ENCODE peak calls at places on chromosomes 2 and 18, in eight cellular contexts. D, S, Y, R, I, E, G and P are unnamed samples.

GRCh38 chr2:210460863-210461227 is 15.7 kb downstream of the LANCL1 start:
- DNase-seq in D (no peak), S (no peak), Y (no peak), R (no peak), I (no peak), E (no peak), G (no peak), P (no peak)

GRCh38 chr18:12842459-12843380 is 41.3 kb downstream of the PTPN2 start:
- DNase-seq in D (no peak), S (peak), Y (no peak), R (no peak), I (peak), E (no peak), G (no peak), P (no peak)

GRCh38 chr2:159034728-159035127 is 66.3 kb downstream of the TANC1 start:
- DNase-seq in D (no peak), S (no peak), Y (no peak), R (no peak), I (no peak), E (no peak), G (no peak), P (no peak)

GRCh38 chr2:205957452-205958154 is 128.4 kb downstream of the INO80D start:
- DNase-seq in D (no peak), S (no peak), Y (no peak), R (no peak), I (peak), E (no peak), G (no peak), P (no peak)

GRCh38 chr2:207487650-207488315 is 42.0 kb upstream of the CREB1 start:
- DNase-seq in D (no peak), S (peak), Y (no peak), R (no peak), I (no peak), E (no peak), G (no peak), P (no peak)

GRCh38 chr2:218721488-218721887 is 10.9 kb downstream of the TTLL4 start:
- DNase-seq in D (no peak), S (no peak), Y (no peak), R (no peak), I (no peak), E (no peak), G (no peak), P (no peak)

GRCh38 chr2:100764430-100764829 is 55.5 kb upstream of the NPAS2 start:
- DNase-seq in D (no peak), S (no peak), Y (no peak), R (no peak), I (no peak), E (no peak), G (no peak), P (no peak)

GRCh38 chr2:46487667-46488333 is 8.4 kb downstream of the TMEM247 start:
- DNase-seq in D (no peak), S (peak), Y (no peak), R (peak), I (peak), E (peak), G (peak), P (no peak)

GRCh38 chr2:113858764-113859163 is 31.1 kb upstream of the ACTR3 start:
- DNase-seq in D (no peak), S (peak), Y (no peak), R (no peak), I (no peak), E (no peak), G (no peak), P (no peak)

GRCh38 chr2:15591373-15591691 is 336 bp upstream of the DDX1 start:
- DNase-seq in D (no peak), S (no peak), Y (no peak), R (no peak), I (no peak), E (no peak), G (no peak), P (no peak)

GRCh38 chr18:36461551-36461987 is 164.1 kb downstream of the FHOD3 start:
- DNase-seq in D (no peak), S (peak), Y (no peak), R (no peak), I (no peak), E (no peak), G (no peak), P (no peak)

GRCh38 chr2:96727431-96727830 is 12.4 kb downstream of the LMAN2L start:
- DNase-seq in D (no peak), S (no peak), Y (no peak), R (no peak), I (no peak), E (no peak), G (no peak), P (no peak)

GRCh38 chr2:235366847-235367246 is 127.0 kb upstream of the AGAP1 start:
- DNase-seq in D (no peak), S (no peak), Y (no peak), R (no peak), I (no peak), E (no peak), G (no peak), P (no peak)

GRCh38 chr2:8027387-8027786 is 654.5 kb upstream of the ID2 start:
- DNase-seq in D (no peak), S (no peak), Y (no peak), R (no peak), I (no peak), E (no peak), G (no peak), P (no peak)

GRCh38 chr2:44237221-44237620 is 38.1 kb upstream of the SLC3A1 start:
- DNase-seq in D (no peak), S (no peak), Y (no peak), R (no peak), I (no peak), E (no peak), G (no peak), P (no peak)

GRCh38 chr2:189498205-189498604 is 56.9 kb downstream of the WDR75 start:
- DNase-seq in D (no peak), S (no peak), Y (no peak), R (peak), I (no peak), E (no peak), G (no peak), P (no peak)

GRCh38 chr2:197813093-197813787 is 8.8 kb downstream of the PLCL1 start:
- DNase-seq in D (no peak), S (peak), Y (no peak), R (peak), I (peak), E (no peak), G (no peak), P (no peak)

GRCh38 chr2:112666764-112667122 is 21.0 kb downstream of the SLC20A1 start:
- DNase-seq in D (no peak), S (peak), Y (no peak), R (no peak), I (no peak), E (no peak), G (no peak), P (no peak)

GRCh38 chr18:9951022-9951859 is 37.4 kb downstream of the VAPA start:
- DNase-seq in D (no peak), S (peak), Y (no peak), R (peak), I (peak), E (no peak), G (no peak), P (peak)

GRCh38 chr2:230929381-230930148 is 4.5 kb upstream of the GPR55 start:
- DNase-seq in D (no peak), S (no peak), Y (peak), R (no peak), I (no peak), E (peak), G (peak), P (no peak)

GRCh38 chr18:47931707-47932103 is 1.2 kb upstream of the SMAD2 start:
- DNase-seq in D (no peak), S (no peak), Y (peak), R (no peak), I (peak), E (no peak), G (no peak), P (peak)

GRCh38 chr2:211367252-211367651 is 810.9 kb downstream of the CPS1 start:
- DNase-seq in D (no peak), S (no peak), Y (no peak), R (no peak), I (no peak), E (no peak), G (no peak), P (no peak)

GRCh38 chr2:222728621-222729020 is 57.2 kb downstream of the MOGAT1 start:
- DNase-seq in D (no peak), S (no peak), Y (no peak), R (no peak), I (no peak), E (no peak), G (no peak), P (no peak)

GRCh38 chr2:33230133-33230618 is 246.3 kb upstream of the RASGRP3 start:
- DNase-seq in D (no peak), S (no peak), Y (no peak), R (no peak), I (no peak), E (no peak), G (no peak), P (no peak)

GRCh38 chr2:1223791-1224190 is 189.5 kb upstream of the TPO start:
- DNase-seq in D (no peak), S (no peak), Y (no peak), R (no peak), I (no peak), E (no peak), G (no peak), P (no peak)

GRCh38 chr2:148922776-148923175 is 47.7 kb downstream of the KIF5C start:
- DNase-seq in D (no peak), S (no peak), Y (no peak), R (no peak), I (no peak), E (no peak), G (no peak), P (no peak)

GRCh38 chr2:145287686-145288085 is 767.8 kb upstream of the ZEB2 start:
- DNase-seq in D (no peak), S (no peak), Y (no peak), R (no peak), I (no peak), E (no peak), G (no peak), P (no peak)

GRCh38 chr18:26524002-26524401 is 24.4 kb downstream of the KCTD1 start:
- DNase-seq in D (no peak), S (no peak), Y (no peak), R (no peak), I (no peak), E (no peak), G (no peak), P (no peak)

GRCh38 chr2:110865188-110865587 is 132.8 kb downstream of the ACOXL start:
- DNase-seq in D (no peak), S (peak), Y (no peak), R (no peak), I (no peak), E (no peak), G (no peak), P (no peak)

GRCh38 chr2:218290316-218291261 is 1.7 kb downstream of the TMBIM1 start:
- DNase-seq in D (no peak), S (no peak), Y (peak), R (no peak), I (no peak), E (no peak), G (no peak), P (no peak)

GRCh38 chr2:36392854-36393253 is 37.3 kb downstream of the CRIM1 start:
- DNase-seq in D (no peak), S (no peak), Y (no peak), R (no peak), I (peak), E (no peak), G (no peak), P (no peak)

GRCh38 chr2:41136966-41137494 is 685.1 kb upstream of the SLC8A1 start:
- DNase-seq in D (no peak), S (peak), Y (no peak), R (peak), I (no peak), E (no peak), G (no peak), P (no peak)

GRCh38 chr18:60047556-60047955 is 147.8 kb downstream of the PMAIP1 start:
- DNase-seq in D (no peak), S (peak), Y (no peak), R (peak), I (no peak), E (no peak), G (no peak), P (no peak)

DNA sequence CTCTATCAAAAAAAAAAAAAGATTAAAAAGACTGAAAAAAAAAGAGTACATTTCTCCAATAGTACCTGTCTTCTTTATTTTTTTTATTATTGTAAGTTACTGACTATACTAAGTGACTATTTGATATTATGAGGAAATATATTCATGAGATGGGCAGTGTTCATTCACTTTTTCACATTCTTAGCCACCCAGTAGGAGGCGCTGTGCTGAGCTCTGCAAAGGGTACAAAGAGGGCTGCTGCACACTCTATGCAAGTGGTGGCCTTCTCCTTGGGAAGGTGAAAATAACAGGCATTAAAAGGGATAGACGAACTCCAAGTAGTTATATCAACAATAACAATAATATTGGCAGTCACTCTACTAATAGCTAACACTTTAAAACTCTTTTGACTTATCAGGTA is 1034.9 kb upstream of the FANCL start:
- DNase-seq in D (no peak), S (no peak), Y (no peak), R (no peak), I (peak), E (no peak), G (no peak), P (no peak)
- TF ChIP-seq CTCF in D (no peak), S (no peak), Y (no peak), R (no peak), I (peak), E (no peak), G (no peak), P (peak)

DNA sequence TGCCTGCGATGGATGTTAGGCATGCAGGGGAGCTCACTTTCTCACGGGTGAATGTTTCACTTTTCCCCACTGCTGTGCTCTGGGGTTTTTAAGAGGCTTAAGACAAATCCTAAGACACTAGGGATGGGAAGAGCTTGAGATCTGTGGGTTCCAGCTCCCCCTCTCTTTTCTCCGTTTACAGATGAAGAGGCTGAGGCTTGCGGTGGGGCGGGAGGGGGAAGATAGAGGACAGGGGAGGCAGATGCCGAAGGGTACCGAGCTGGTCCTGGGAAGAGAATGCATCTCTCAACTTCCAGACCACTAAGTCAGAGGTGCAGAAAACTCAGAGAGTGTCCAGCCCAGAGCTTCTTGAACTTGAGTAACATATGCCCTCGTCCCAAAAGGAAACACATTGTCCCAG is 8.2 kb upstream of the ATOH8 start:
- DNase-seq in D (no peak), S (no peak), Y (no peak), R (no peak), I (no peak), E (no peak), G (no peak), P (peak)
- H3K27ac ChIP-seq in D (peak), S (peak), Y (peak), R (no peak), I (no peak), E (peak), G (peak), P (no peak)

GRCh38 chr2:68244456-68244855 is 7.9 kb downstream of the PPP3R1 start:
- DNase-seq in D (no peak), S (no peak), Y (no peak), R (no peak), I (no peak), E (no peak), G (no peak), P (no peak)
- TF ChIP-seq CTCF in D (no peak), S (no peak), Y (no peak), R (no peak), I (peak), E (no peak), G (no peak), P (no peak)

GRCh38 chr18:3245853-3246635 is 1.6 kb upstream of the MYL12A start:
- DNase-seq in D (peak), S (peak), Y (peak), R (peak), I (peak), E (peak), G (peak), P (peak)
- H3K27ac ChIP-seq in D (peak), S (peak), Y (peak), R (peak), I (peak), E (peak), G (peak), P (no peak)

GRCh38 chr2:68931149-68931711 is 21.5 kb downstream of the GKN2 start:
- DNase-seq in D (no peak), S (no peak), Y (no peak), R (no peak), I (no peak), E (no peak), G (no peak), P (no peak)
- TF ChIP-seq CTCF in D (no peak), S (no peak), Y (no peak), R (no peak), I (no peak), E (no peak), G (no peak), P (no peak)